ENCODE peak calls at places on chromosomes 11 and 22, in nine cellular contexts. Q, X, T, D, F, Z, R, J and I are unnamed samples.
A peak's percentile ranks its signal among the peaks of the same experiment; 100 is the strongest.

GRCh38 chr11:96413408-96413807 is 23.6 kb downstream of the JRKL start:
- DNase-seq in T (no peak), J (no peak), X (no peak), Q (no peak), R (no peak), D (no peak), Z (no peak), F (no peak), I (no peak)

GRCh38 chr11:95363710-95364109 is 132.7 kb upstream of the SESN3 start:
- DNase-seq in T (no peak), J (peak; percentile 5), R (no peak), Q (no peak), X (no peak), Z (peak; percentile 14), F (no peak), D (no peak), I (peak; percentile 86)

GRCh38 chr11:45155058-45155551 is 8.7 kb downstream of the PRDM11 start:
- DNase-seq in R (no peak), T (peak; percentile 77), J (no peak), F (peak; percentile 21), Q (no peak), D (no peak), Z (no peak), X (no peak), I (no peak)

GRCh38 chr11:116890193-116890592 is 52.8 kb upstream of the APOA1 start:
- DNase-seq in X (no peak), D (no peak), F (no peak), Z (no peak), T (no peak), R (no peak), J (no peak), Q (peak; percentile 37), I (no peak)

GRCh38 chr11:31798057-31799035 is 12.8 kb downstream of the PAX6 start:
- DNase-seq in T (no peak), J (no peak), D (no peak), F (no peak), Q (no peak), Z (no peak), R (no peak), X (no peak), I (no peak)

GRCh38 chr11:60396790-60397189 is 531 bp downstream of the MS4A14 start:
- DNase-seq in D (no peak), Q (no peak), F (no peak), T (no peak), X (no peak), J (no peak), R (no peak), Z (no peak), I (no peak)

GRCh38 chr22:25490869-25491268 is 73.6 kb upstream of the GRK3 start:
- DNase-seq in J (no peak), Q (no peak), X (no peak), R (no peak), Z (no peak), F (no peak), T (no peak), D (no peak), I (no peak)

GRCh38 chr11:106228996-106229395 is 151.5 kb downstream of the AASDHPPT start:
- DNase-seq in F (no peak), Q (no peak), Z (no peak), J (no peak), T (no peak), X (peak; percentile 2), R (peak; percentile 88), D (no peak), I (no peak)

GRCh38 chr11:65445604-65446445 is 23.2 kb downstream of the NEAT1 start:
- DNase-seq in X (peak; percentile 56), J (peak; percentile 28), F (no peak), Z (no peak), D (no peak), T (peak; percentile 83), Q (no peak), R (peak; percentile 62), I (no peak)

GRCh38 chr22:43186272-43187170 is at the start of gene TTLL12:
- DNase-seq in J (peak; percentile 77), Z (peak; percentile 83), D (peak; percentile 61), F (peak; percentile 54), Q (peak; percentile 71), T (peak; percentile 69), X (peak; percentile 9), R (no peak), I (peak; percentile 46)

GRCh38 chr22:31637938-31638618 is 23.9 kb downstream of the PISD start:
- DNase-seq in F (no peak), Q (no peak), X (no peak), R (no peak), Z (no peak), T (no peak), D (peak; percentile 68), J (no peak), I (no peak)

GRCh38 chr22:26770624-26771023 is 113.2 kb downstream of the MIAT start:
- DNase-seq in D (no peak), F (no peak), Z (no peak), R (peak; percentile 97), Q (no peak), J (no peak), T (no peak), X (no peak), I (no peak)

GRCh38 chr11:38990841-38991240 is 2392.8 kb upstream of the RAG2 start:
- DNase-seq in T (no peak), Q (no peak), F (no peak), D (no peak), J (no peak), Z (no peak), X (no peak), R (no peak), I (no peak)

GRCh38 chr11:87421422-87421821 is 383.7 kb downstream of the TMEM135 start:
- DNase-seq in X (no peak), F (peak; percentile 75), D (peak; percentile 70), Q (peak; percentile 22), J (peak; percentile 91), T (no peak), R (peak; percentile 78), Z (peak; percentile 73), I (peak; percentile 62)

GRCh38 chr22:46361861-46362220 is 26.3 kb downstream of the TRMU start:
- DNase-seq in Q (no peak), J (no peak), F (no peak), D (no peak), Z (no peak), T (no peak), R (no peak), X (no peak), I (no peak)

GRCh38 chr22:25844601-25845000 is 102.6 kb downstream of the MYO18B start:
- DNase-seq in Q (no peak), D (no peak), Z (no peak), J (no peak), F (no peak), T (no peak), X (no peak), R (no peak), I (no peak)

GRCh38 chr11:116657842-116658825 is 114.7 kb downstream of the BUD13 start:
- DNase-seq in Q (no peak), D (no peak), T (no peak), F (no peak), X (no peak), J (peak; percentile 16), Z (no peak), R (no peak), I (no peak)

GRCh38 chr11:86990079-86990478 is 34.9 kb upstream of the FZD4 start:
- DNase-seq in X (no peak), D (no peak), J (peak; percentile 55), F (no peak), T (no peak), Q (no peak), Z (no peak), R (peak; percentile 15), I (no peak)

GRCh38 chr11:65786786-65787636 is at the start of gene OVOL1:
- DNase-seq in D (no peak), J (no peak), Q (peak; percentile 42), Z (no peak), F (peak; percentile 36), T (no peak), R (no peak), X (no peak), I (no peak)

GRCh38 chr22:34579519-34579918 is 486.4 kb upstream of the ISX start:
- DNase-seq in X (no peak), Z (no peak), T (no peak), R (no peak), J (no peak), D (no peak), Q (no peak), F (no peak), I (no peak)

GRCh38 chr11:60783141-60783484 is 2.0 kb upstream of the MS4A10 start:
- DNase-seq in X (no peak), Z (no peak), J (no peak), R (no peak), D (no peak), F (no peak), Q (no peak), T (peak; percentile 57), I (no peak)

GRCh38 chr11:47331454-47332302 is 20.8 kb downstream of the MYBPC3 start:
- DNase-seq in Z (no peak), D (no peak), F (no peak), T (no peak), Q (no peak), J (no peak), R (no peak), X (no peak), I (no peak)

GRCh38 chr11:74357449-74357848 is 40.8 kb downstream of the PGM2L1 start:
- DNase-seq in Q (no peak), R (no peak), T (no peak), J (no peak), Z (no peak), D (no peak), X (no peak), F (no peak), I (no peak)

GRCh38 chr11:19076744-19077589 is 16.4 kb upstream of the MRGPRX2 start:
- DNase-seq in X (peak; percentile 3), R (peak; percentile 20), D (peak; percentile 73), J (peak; percentile 88), F (peak; percentile 73), Q (peak; percentile 67), Z (peak; percentile 62), T (no peak), I (peak; percentile 49)

GRCh38 chr11:18485905-18486528 is 30.4 kb downstream of the LDHAL6A start:
- DNase-seq in R (no peak), X (no peak), F (no peak), T (no peak), Z (no peak), Q (no peak), J (no peak), D (no peak), I (no peak)

GRCh38 chr11:117560786-117561530 is 233.3 kb downstream of the CEP164 start:
- DNase-seq in D (no peak), Q (no peak), F (no peak), Z (no peak), X (no peak), T (peak; percentile 69), J (no peak), R (no peak), I (peak; percentile 46)

GRCh38 chr11:107427569-107428180 is 29.9 kb downstream of the CWF19L2 start:
- DNase-seq in F (no peak), R (peak; percentile 9), Q (no peak), Z (no peak), T (no peak), J (no peak), D (no peak), X (no peak), I (no peak)

GRCh38 chr11:83194284-83195175 is 1.0 kb downstream of the ANKRD42 start:
- DNase-seq in T (no peak), D (peak; percentile 82), X (peak; percentile 33), Q (peak; percentile 79), F (peak; percentile 72), Z (peak; percentile 55), R (peak; percentile 80), J (peak; percentile 65), I (peak; percentile 33)

GRCh38 chr22:33476716-33477115 is 418.5 kb upstream of the SYN3 start:
- DNase-seq in Z (no peak), T (no peak), R (no peak), F (peak; percentile 19), X (peak; percentile 5), D (no peak), Q (no peak), J (no peak), I (no peak)